ENCODE peak calls at places on chromosome X, in six cellular contexts. One of them, this sample, is unnamed. For H3K4me1, the result is how much of the 10 kb centered on the place peaks cover.

GRCh38 chrX:25650216-25650615 is 487.9 kb upstream of the MAGEB18 start:
- DNase-seq in K562: no peak
- DNase-seq in GM12878: no peak
- DNase-seq in HepG2: no peak
- DNase-seq in trophoblast cell: no peak
- DNase-seq in Karpas-422: no peak
- DNase-seq in this sample: no peak

GRCh38 chrX:9864011-9864410 is 77.8 kb downstream of the SHROOM2 start:
- DNase-seq in HepG2: no peak
- DNase-seq in Karpas-422: no peak
- DNase-seq in GM12878: no peak
- DNase-seq in trophoblast cell: peak
- DNase-seq in K562: no peak
- DNase-seq in this sample: no peak

GRCh38 chrX:28303486-28303885 is 283.8 kb upstream of the IL1RAPL1 start:
- DNase-seq in HepG2: no peak
- DNase-seq in Karpas-422: no peak
- DNase-seq in GM12878: no peak
- DNase-seq in K562: no peak
- DNase-seq in trophoblast cell: no peak
- DNase-seq in this sample: no peak

GRCh38 chrX:108159028-108159670 is 67.6 kb downstream of the ATG4A start:
- DNase-seq in Karpas-422: no peak
- DNase-seq in HepG2: no peak
- DNase-seq in trophoblast cell: no peak
- DNase-seq in GM12878: no peak
- DNase-seq in K562: no peak
- DNase-seq in this sample: no peak

GRCh38 chrX:47202877-47203276 is 9.2 kb downstream of the UBA1 start:
- DNase-seq in trophoblast cell: no peak
- DNase-seq in K562: no peak
- DNase-seq in GM12878: no peak
- DNase-seq in Karpas-422: no peak
- DNase-seq in HepG2: no peak
- DNase-seq in this sample: no peak

GRCh38 chrX:101550362-101550761 is at the start of gene ARMCX1:
- DNase-seq in K562: no peak
- DNase-seq in trophoblast cell: peak
- DNase-seq in Karpas-422: no peak
- DNase-seq in HepG2: no peak
- DNase-seq in GM12878: no peak
- DNase-seq in this sample: no peak

GRCh38 chrX:114626323-114626722 is 42.4 kb downstream of the HTR2C start:
- DNase-seq in K562: peak
- DNase-seq in Karpas-422: peak
- DNase-seq in trophoblast cell: peak
- DNase-seq in GM12878: no peak
- DNase-seq in HepG2: peak
- DNase-seq in this sample: no peak

GRCh38 chrX:38847206-38847902 is 46.1 kb downstream of the MID1IP1 start:
- DNase-seq in GM12878: no peak
- DNase-seq in Karpas-422: no peak
- DNase-seq in HepG2: no peak
- DNase-seq in trophoblast cell: no peak
- DNase-seq in K562: no peak
- DNase-seq in this sample: no peak

GRCh38 chrX:12954376-12954775 is 20.5 kb upstream of the TMSB4X start:
- DNase-seq in K562: no peak
- DNase-seq in HepG2: no peak
- DNase-seq in trophoblast cell: no peak
- DNase-seq in GM12878: no peak
- DNase-seq in Karpas-422: no peak
- DNase-seq in this sample: no peak
- H3K4me1 ChIP-seq in K562: half or more
- H3K4me1 ChIP-seq in HepG2: under half
- H3K4me1 ChIP-seq in trophoblast cell: under half
- H3K4me1 ChIP-seq in GM12878: half or more
- H3K4me1 ChIP-seq in Karpas-422: half or more
- H3K4me1 ChIP-seq in this sample: half or more

DNA sequence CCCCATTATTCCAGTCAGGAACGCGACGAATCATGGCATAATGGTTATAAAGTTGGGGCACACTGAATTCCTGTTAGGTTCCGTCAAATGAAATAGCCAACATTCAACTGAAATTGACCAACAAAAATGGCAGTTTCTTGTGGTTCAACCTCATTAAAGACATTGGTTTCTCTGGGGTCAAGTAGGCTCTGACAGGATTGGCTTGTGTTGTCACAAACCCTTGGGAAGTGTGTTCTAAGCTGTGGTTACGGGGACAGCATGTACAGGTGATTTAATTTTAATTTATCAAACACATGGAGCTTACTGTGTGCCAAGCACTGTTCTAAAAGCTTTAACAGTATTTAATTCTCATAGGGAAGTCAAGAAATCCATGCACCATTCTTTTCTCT is 751 bp downstream of the XK start:
- DNase-seq in K562: no peak
- DNase-seq in GM12878: no peak
- DNase-seq in Karpas-422: no peak
- DNase-seq in trophoblast cell: no peak
- DNase-seq in HepG2: no peak
- DNase-seq in this sample: no peak
- H3K4me2 ChIP-seq in K562: peak
- H3K4me2 ChIP-seq in GM12878: peak
- H3K4me2 ChIP-seq in Karpas-422: no peak
- H3K4me2 ChIP-seq in trophoblast cell: peak
- H3K4me2 ChIP-seq in HepG2: no peak
- H3K4me2 ChIP-seq in this sample: no peak

GRCh38 chrX:18934708-18935107 is 49.2 kb downstream of the PHKA2 start:
- DNase-seq in HepG2: no peak
- DNase-seq in Karpas-422: no peak
- DNase-seq in GM12878: no peak
- DNase-seq in trophoblast cell: no peak
- DNase-seq in K562: no peak
- DNase-seq in this sample: no peak
- H3K9ac ChIP-seq in HepG2: no peak
- H3K9ac ChIP-seq in Karpas-422: no peak
- H3K9ac ChIP-seq in GM12878: no peak
- H3K9ac ChIP-seq in trophoblast cell: no peak
- H3K9ac ChIP-seq in K562: no peak
- H3K9ac ChIP-seq in this sample: no peak

GRCh38 chrX:119686087-119686639 is 6.8 kb downstream of the SEPTIN6 start:
- DNase-seq in trophoblast cell: no peak
- DNase-seq in HepG2: no peak
- DNase-seq in Karpas-422: peak
- DNase-seq in GM12878: peak
- DNase-seq in K562: no peak
- DNase-seq in this sample: peak

GRCh38 chrX:119692241-119693031 is 532 bp downstream of the SEPTIN6 start:
- DNase-seq in HepG2: no peak
- DNase-seq in GM12878: no peak
- DNase-seq in Karpas-422: peak
- DNase-seq in K562: peak
- DNase-seq in trophoblast cell: peak
- DNase-seq in this sample: peak

GRCh38 chrX:119690921-119691716 is 1.8 kb downstream of the SEPTIN6 start:
- DNase-seq in GM12878: no peak
- DNase-seq in trophoblast cell: peak
- DNase-seq in Karpas-422: no peak
- DNase-seq in K562: peak
- DNase-seq in HepG2: no peak
- DNase-seq in this sample: peak

GRCh38 chrX:119687661-119688413 is 5.1 kb downstream of the SEPTIN6 start:
- DNase-seq in GM12878: no peak
- DNase-seq in Karpas-422: no peak
- DNase-seq in K562: no peak
- DNase-seq in trophoblast cell: no peak
- DNase-seq in HepG2: no peak
- DNase-seq in this sample: peak

GRCh38 chrX:119688856-119689455 is 4.0 kb downstream of the SEPTIN6 start:
- DNase-seq in HepG2: no peak
- DNase-seq in Karpas-422: no peak
- DNase-seq in GM12878: no peak
- DNase-seq in K562: no peak
- DNase-seq in trophoblast cell: no peak
- DNase-seq in this sample: peak
- H3K4me1 ChIP-seq in HepG2: under half
- H3K4me1 ChIP-seq in Karpas-422: half or more
- H3K4me1 ChIP-seq in GM12878: under half
- H3K4me1 ChIP-seq in K562: under half
- H3K4me1 ChIP-seq in trophoblast cell: under half
- H3K4me1 ChIP-seq in this sample: half or more

GRCh38 chrX:57677132-57677858 is 2.8 kb downstream of the NLRP2B start:
- DNase-seq in K562: no peak
- DNase-seq in HepG2: no peak
- DNase-seq in trophoblast cell: no peak
- DNase-seq in Karpas-422: no peak
- DNase-seq in GM12878: no peak
- DNase-seq in this sample: peak

GRCh38 chrX:57678686-57679428 is 1.2 kb downstream of the NLRP2B start:
- DNase-seq in HepG2: no peak
- DNase-seq in trophoblast cell: no peak
- DNase-seq in GM12878: no peak
- DNase-seq in Karpas-422: no peak
- DNase-seq in K562: no peak
- DNase-seq in this sample: no peak

GRCh38 chrX:57680160-57680559 is at the start of gene NLRP2B:
- DNase-seq in Karpas-422: no peak
- DNase-seq in HepG2: no peak
- DNase-seq in trophoblast cell: no peak
- DNase-seq in K562: no peak
- DNase-seq in GM12878: no peak
- DNase-seq in this sample: no peak

DNA sequence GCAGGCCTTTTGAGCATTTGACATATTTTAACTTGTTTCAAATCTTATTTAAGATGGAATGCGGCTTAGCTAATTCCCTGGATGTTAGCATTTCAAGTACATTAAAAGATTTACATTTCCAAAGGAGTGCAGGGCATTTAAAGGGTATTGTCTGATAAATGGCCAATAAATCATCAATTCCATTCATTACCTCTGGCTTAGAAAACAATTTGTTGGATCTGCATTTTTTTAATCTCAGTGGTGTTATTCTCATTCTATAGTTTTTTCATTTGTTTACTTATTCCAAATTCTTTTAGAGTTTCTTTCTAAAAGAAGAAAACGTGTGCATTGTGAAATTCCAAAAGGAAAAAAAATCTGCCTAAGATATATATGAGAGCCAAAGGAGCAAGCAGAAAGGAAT is 1.3 kb upstream of the NLRP2B start:
- DNase-seq in Karpas-422: no peak
- DNase-seq in trophoblast cell: no peak
- DNase-seq in K562: no peak
- DNase-seq in HepG2: no peak
- DNase-seq in GM12878: no peak
- DNase-seq in this sample: no peak
- H3K4me2 ChIP-seq in Karpas-422: no peak
- H3K4me2 ChIP-seq in trophoblast cell: no peak
- H3K4me2 ChIP-seq in K562: no peak
- H3K4me2 ChIP-seq in HepG2: no peak
- H3K4me2 ChIP-seq in GM12878: no peak
- H3K4me2 ChIP-seq in this sample: no peak

GRCh38 chrX:133606990-133607389 is 191.7 kb upstream of the GPC4 start:
- DNase-seq in K562: no peak
- DNase-seq in Karpas-422: no peak
- DNase-seq in HepG2: no peak
- DNase-seq in trophoblast cell: no peak
- DNase-seq in GM12878: no peak
- DNase-seq in this sample: no peak

GRCh38 chrX:133600536-133600935 is 185.2 kb upstream of the GPC4 start:
- DNase-seq in Karpas-422: no peak
- DNase-seq in HepG2: no peak
- DNase-seq in trophoblast cell: no peak
- DNase-seq in GM12878: no peak
- DNase-seq in K562: no peak
- DNase-seq in this sample: no peak

GRCh38 chrX:133598596-133599334 is 183.5 kb upstream of the GPC4 start:
- DNase-seq in Karpas-422: no peak
- DNase-seq in trophoblast cell: no peak
- DNase-seq in GM12878: no peak
- DNase-seq in HepG2: no peak
- DNase-seq in K562: no peak
- DNase-seq in this sample: no peak

GRCh38 chrX:133602881-133603280 is 187.6 kb upstream of the GPC4 start:
- DNase-seq in K562: no peak
- DNase-seq in Karpas-422: no peak
- DNase-seq in HepG2: no peak
- DNase-seq in trophoblast cell: no peak
- DNase-seq in GM12878: no peak
- DNase-seq in this sample: no peak

GRCh38 chrX:133601116-133601515 is 185.8 kb upstream of the GPC4 start:
- DNase-seq in Karpas-422: no peak
- DNase-seq in trophoblast cell: no peak
- DNase-seq in HepG2: no peak
- DNase-seq in K562: no peak
- DNase-seq in GM12878: no peak
- DNase-seq in this sample: no peak
- H3K9ac ChIP-seq in Karpas-422: no peak
- H3K9ac ChIP-seq in trophoblast cell: no peak
- H3K9ac ChIP-seq in HepG2: no peak
- H3K9ac ChIP-seq in K562: no peak
- H3K9ac ChIP-seq in GM12878: no peak
- H3K9ac ChIP-seq in this sample: no peak

DNA sequence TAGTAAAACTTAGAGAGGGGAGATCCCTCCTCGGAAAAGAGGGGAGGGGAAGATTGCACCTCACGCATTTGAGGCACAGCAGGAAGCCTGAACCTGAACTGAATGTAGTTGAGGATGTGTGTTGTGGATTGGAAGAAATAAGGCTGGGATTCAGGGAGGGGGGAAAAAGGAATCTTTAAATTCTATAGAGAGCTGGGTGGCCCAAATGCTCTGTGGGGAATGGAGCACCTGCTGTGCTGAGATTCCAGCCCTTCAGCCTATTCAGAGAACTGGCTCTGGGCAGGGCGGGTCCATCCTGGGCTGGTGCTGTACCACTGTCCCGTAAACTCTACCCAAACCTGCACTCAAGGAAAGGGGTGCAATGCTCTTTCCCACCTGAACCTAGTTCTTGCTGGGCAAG is 4.1 kb downstream of the FOXO4 start:
- DNase-seq in K562: no peak
- DNase-seq in HepG2: no peak
- DNase-seq in trophoblast cell: no peak
- DNase-seq in Karpas-422: no peak
- DNase-seq in GM12878: no peak
- DNase-seq in this sample: no peak
- H3K4me1 ChIP-seq in K562: under half
- H3K4me1 ChIP-seq in HepG2: under half
- H3K4me1 ChIP-seq in trophoblast cell: under half
- H3K4me1 ChIP-seq in Karpas-422: under half
- H3K4me1 ChIP-seq in GM12878: under half
- H3K4me1 ChIP-seq in this sample: half or more

DNA sequence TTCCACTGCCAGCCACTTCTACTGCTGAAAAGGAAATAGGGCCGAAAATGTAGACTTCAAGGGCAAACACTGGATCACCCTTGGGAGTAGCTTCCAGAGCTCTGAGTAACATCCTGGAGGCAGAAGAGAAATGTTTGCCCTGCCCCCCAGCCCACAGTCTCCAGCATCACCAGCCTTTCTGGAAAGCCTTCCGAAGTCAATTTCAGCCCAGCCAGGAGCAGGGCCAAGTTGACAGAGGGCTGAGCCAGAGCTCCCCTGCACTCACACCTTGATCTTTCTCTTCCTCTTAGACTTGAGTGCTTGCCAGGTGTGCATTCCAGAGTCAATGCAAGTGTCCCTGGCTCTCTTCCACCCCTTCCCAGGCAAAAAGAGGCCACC is 35.2 kb downstream of the SLC25A5 start:
- DNase-seq in trophoblast cell: peak
- DNase-seq in K562: no peak
- DNase-seq in HepG2: peak
- DNase-seq in Karpas-422: no peak
- DNase-seq in GM12878: no peak
- DNase-seq in this sample: no peak
- H3K4me2 ChIP-seq in trophoblast cell: no peak
- H3K4me2 ChIP-seq in K562: no peak
- H3K4me2 ChIP-seq in HepG2: peak
- H3K4me2 ChIP-seq in Karpas-422: no peak
- H3K4me2 ChIP-seq in GM12878: no peak
- H3K4me2 ChIP-seq in this sample: no peak

This sample was measured in DND-41.